ENCODE peak calls at places on chromosomes 12 and 14, in six cellular contexts. V is IMR-90, L is mesenchymal stem cell, S is H1, E is H9, X is trophoblast cell. R is an unnamed sample.
A peak's percentile ranks its signal among the peaks of the same experiment; 100 is the strongest.

GRCh38 chr12:101713059-101713682 is 15.7 kb downstream of the CHPT1 start:
- DNase-seq in L (peak; percentile 61), V (no peak), X (no peak), S (no peak), E (no peak), R (peak; percentile 11)

GRCh38 chr12:93773122-93773871 is 96.1 kb downstream of the CRADD start:
- DNase-seq in E (no peak), V (peak; percentile 34), X (no peak), S (no peak), L (peak; percentile 64), R (no peak)

GRCh38 chr14:30389901-30390394 is 169.0 kb upstream of the G2E3 start:
- DNase-seq in X (no peak), L (no peak), S (no peak), V (no peak), E (no peak), R (no peak)

GRCh38 chr12:4269279-4269991 is 4.1 kb upstream of the CCND2 start:
- DNase-seq in V (peak; percentile 29), S (peak; percentile 93), L (peak; percentile 75), X (no peak), E (peak; percentile 90), R (peak; percentile 76)

GRCh38 chr12:120118710-120119097 is 2.2 kb upstream of the RAB35 start:
- DNase-seq in V (peak; percentile 43), S (no peak), E (no peak), L (no peak), X (no peak), R (no peak)

GRCh38 chr12:4148418-4149056 is 125.0 kb upstream of the CCND2 start:
- DNase-seq in S (no peak), V (no peak), X (peak; percentile 26), E (no peak), L (no peak), R (no peak)

GRCh38 chr12:44774815-44775411 is 101.2 kb downstream of the NELL2 start:
- DNase-seq in V (peak; percentile 1), E (peak; percentile 76), X (peak; percentile 4), S (peak; percentile 91), L (peak; percentile 4), R (peak; percentile 45)

GRCh38 chr14:88333036-88333435 is 10.0 kb upstream of the KCNK10 start:
- DNase-seq in S (no peak), E (no peak), V (no peak), X (no peak), L (no peak), R (no peak)

GRCh38 chr12:25796523-25797000 is 161.9 kb upstream of the RASSF8 start:
- DNase-seq in V (peak; percentile 67), X (no peak), S (no peak), E (no peak), L (peak; percentile 17), R (no peak)
- H2AFZ ChIP-seq in V (peak overlapping the region; percentile 59), X (no peak overlapping the region), S (no peak overlapping the region), E (no peak overlapping the region), L (no peak overlapping the region), R (peak overlapping the region; percentile 54)

DNA sequence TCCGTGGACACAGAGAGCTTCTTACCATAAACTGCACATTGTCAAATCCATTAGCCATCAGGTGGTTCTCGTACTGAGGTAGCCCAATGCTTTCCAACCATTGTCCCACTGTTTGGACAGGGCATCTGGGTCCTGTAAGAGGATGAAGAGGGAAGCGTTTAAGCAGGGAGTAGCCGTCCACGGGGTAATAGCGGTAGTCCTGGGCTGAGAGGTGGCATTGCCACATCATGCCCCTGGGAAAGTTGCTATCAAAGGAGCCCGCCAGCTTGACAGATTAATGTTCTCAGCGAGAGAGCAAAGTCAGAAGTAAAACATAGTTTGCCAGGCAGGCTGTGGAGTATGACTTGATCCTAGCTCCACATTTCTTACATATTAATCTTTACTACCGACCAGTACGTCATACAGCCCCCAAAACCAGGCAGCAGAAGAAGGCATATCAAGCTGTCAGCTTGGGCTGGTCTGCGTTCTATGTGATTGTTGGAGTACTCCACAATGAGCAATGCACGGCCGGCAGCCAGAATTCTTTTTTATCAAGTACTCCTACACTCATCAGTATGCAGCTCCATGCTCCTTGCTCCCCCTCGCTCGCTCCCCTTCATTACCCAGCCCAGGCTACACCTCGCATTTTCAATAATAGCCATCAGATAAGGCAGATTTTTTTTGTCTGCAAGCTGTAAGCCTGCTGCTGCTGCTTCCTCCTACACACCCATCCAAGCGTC is 493.1 kb upstream of the GARIN6 start:
- DNase-seq in L (no peak), S (peak; percentile 49), V (no peak), E (peak; percentile 30), X (no peak), R (no peak)
- H2BK5ac ChIP-seq in L (no peak overlapping the region), S (peak overlapping the region; percentile 40), V (no peak overlapping the region), E (no peak overlapping the region), X (no peak overlapping the region), R (no peak overlapping the region)

GRCh38 chr14:106235356-106236159 is 709.2 kb downstream of the TMEM121 start:
- DNase-seq in S (no peak), L (no peak), E (no peak), V (no peak), X (no peak), R (no peak)
- H3K4me2 ChIP-seq in S (no peak overlapping the region), L (no peak overlapping the region), E (no peak overlapping the region), V (no peak overlapping the region), X (no peak overlapping the region), R (no peak overlapping the region)

GRCh38 chr12:78863482-78864427 is 819 bp upstream of the SYT1 start:
- DNase-seq in V (peak; percentile 39), X (peak; percentile 27), S (peak; percentile 86), E (peak; percentile 90), L (peak; percentile 70), R (peak; percentile 67)

GRCh38 chr12:78864483-78865296 is at the start of gene SYT1:
- DNase-seq in V (peak; percentile 85), X (no peak), L (peak; percentile 91), S (peak; percentile 56), E (peak; percentile 98), R (peak; percentile 85)

GRCh38 chr12:78866518-78866917 is 1.9 kb downstream of the SYT1 start:
- DNase-seq in S (no peak), X (no peak), L (no peak), E (no peak), V (no peak), R (no peak)

GRCh38 chr12:78870539-78870938 is 6.0 kb downstream of the SYT1 start:
- DNase-seq in V (no peak), L (no peak), E (peak; percentile 41), S (no peak), X (no peak), R (no peak)

DNA sequence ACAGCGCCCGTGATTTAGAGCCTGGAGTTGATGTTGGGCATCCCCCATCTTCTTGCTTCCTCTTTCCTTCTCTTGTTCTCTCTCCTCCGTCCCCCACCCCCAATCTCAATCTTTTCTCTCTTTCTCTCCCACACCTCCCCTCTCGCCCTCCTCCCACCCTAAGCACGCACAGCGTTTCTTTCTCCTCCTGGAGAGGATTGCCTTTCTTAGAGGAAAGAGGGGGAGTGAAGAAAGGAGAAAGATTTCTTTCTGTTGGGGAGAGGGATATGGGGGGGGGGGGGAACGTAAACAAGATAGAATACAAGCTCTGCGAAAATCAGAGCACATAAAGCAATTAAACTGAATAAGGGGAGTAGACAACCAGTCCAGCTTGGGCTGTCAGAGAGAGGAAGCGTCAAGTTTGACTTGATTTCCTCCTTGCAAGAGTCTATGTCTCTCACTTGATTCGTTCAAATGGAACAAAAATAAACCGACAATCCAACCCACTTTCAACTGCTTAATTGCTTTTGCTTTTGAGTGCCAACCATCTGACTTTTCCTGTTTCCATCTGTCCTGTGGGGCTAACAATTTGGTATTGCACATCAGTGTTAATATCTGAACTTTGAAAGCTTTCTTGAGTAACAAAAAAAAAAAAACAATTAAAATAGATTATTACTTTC is 852 bp downstream of the SYT1 start:
- DNase-seq in L (no peak), E (no peak), S (no peak), X (no peak), V (no peak), R (no peak)
- H2AFZ ChIP-seq in L (no peak overlapping the region), E (no peak overlapping the region), S (no peak overlapping the region), X (no peak overlapping the region), V (peak overlapping the region; percentile 99), R (peak overlapping the region; percentile 98)

GRCh38 chr14:23306113-23306411 is 571 bp upstream of the BCL2L2 start:
- DNase-seq in E (no peak), V (no peak), L (no peak), X (no peak), S (no peak), R (no peak)
- H2BK5ac ChIP-seq in E (no peak overlapping the region), V (peak overlapping the region; percentile 73), L (no peak overlapping the region), X (peak overlapping the region; percentile 56), S (peak overlapping the region; percentile 53), R (no peak overlapping the region)

GRCh38 chr14:99592933-99593753 is 10.9 kb downstream of the CCDC85C start:
- DNase-seq in X (no peak), L (no peak), E (no peak), V (no peak), S (no peak), R (no peak)

GRCh38 chr14:99589651-99590530 is 14.1 kb downstream of the CCDC85C start:
- DNase-seq in S (no peak), E (no peak), V (no peak), X (no peak), L (no peak), R (no peak)

GRCh38 chr14:99590746-99591555 is 13.1 kb downstream of the CCDC85C start:
- DNase-seq in V (peak; percentile 74), E (no peak), S (no peak), X (no peak), L (peak; percentile 67), R (no peak)

GRCh38 chr14:99593971-99594841 is 9.8 kb downstream of the CCDC85C start:
- DNase-seq in E (no peak), V (no peak), S (no peak), X (no peak), L (no peak), R (no peak)

DNA sequence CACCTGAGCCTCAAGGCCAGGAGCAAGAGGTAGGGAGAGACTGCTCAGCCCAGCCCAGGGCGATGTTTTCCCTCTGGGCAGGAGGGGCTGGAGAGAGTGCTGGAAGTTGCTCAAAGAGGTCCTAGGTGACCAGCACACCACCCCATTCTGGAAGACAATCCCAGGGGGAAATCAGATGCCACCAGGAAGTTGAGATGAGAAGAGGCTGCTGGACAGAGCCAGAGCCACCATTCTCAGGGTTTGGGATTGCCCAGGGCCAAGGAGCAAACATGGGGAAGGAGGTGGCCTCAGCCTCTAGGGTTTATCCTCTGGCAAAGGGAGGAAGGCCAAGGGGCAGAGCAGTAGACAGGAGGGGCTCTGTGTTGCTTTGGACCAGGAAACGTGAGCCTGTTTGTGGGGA is 11.6 kb downstream of the CCDC85C start:
- DNase-seq in V (no peak), S (no peak), L (no peak), E (no peak), X (no peak), R (no peak)
- H3K4me2 ChIP-seq in V (no peak overlapping the region), S (peak overlapping the region; percentile 31), L (no peak overlapping the region), E (no peak overlapping the region), X (no peak overlapping the region), R (no peak overlapping the region)